ENCODE peak calls at places on chromosomes 12 and 14, in seven cellular contexts. G is breast epithelium, W is body of pancreas, I is A172, R is Right ventricle myocardium superior, V is putamen, C is tibial nerve. A is an unnamed sample.

GRCh38 chr14:42130809-42131208 is 524.1 kb downstream of the LRFN5 start:
- DNase-seq in I (no peak), V (no peak), G (no peak), C (no peak), W (no peak), R (no peak), A (no peak)

GRCh38 chr12:102960766-102961487 is 3.5 kb downstream of the ASCL1 start:
- DNase-seq in I (no peak), R (no peak), W (no peak), V (peak), G (no peak), C (no peak), A (no peak)

GRCh38 chr12:4118017-4118510 is 155.5 kb upstream of the CCND2 start:
- DNase-seq in C (peak), I (peak), W (no peak), R (peak), G (no peak), V (peak), A (no peak)

GRCh38 chr12:16482726-16483125 is 123.2 kb downstream of the LMO3 start:
- DNase-seq in W (no peak), I (no peak), R (no peak), G (no peak), C (no peak), V (no peak), A (no peak)

GRCh38 chr12:39442895-39443703 is at the start of gene KIF21A:
- DNase-seq in W (peak), R (peak), V (peak), C (peak), G (peak), I (peak), A (peak)

GRCh38 chr14:65173973-65174693 is 71.8 kb upstream of the MAX start:
- DNase-seq in V (no peak), C (no peak), R (no peak), G (no peak), W (no peak), I (no peak), A (no peak)

GRCh38 chr14:39469094-39469710 is 37.0 kb upstream of the FBXO33 start:
- DNase-seq in V (no peak), R (no peak), G (no peak), W (no peak), C (no peak), I (no peak), A (no peak)

GRCh38 chr12:58369576-58369975 is 428.2 kb downstream of the ATP23 start:
- DNase-seq in R (no peak), C (no peak), I (no peak), V (no peak), G (no peak), W (no peak), A (no peak)

GRCh38 chr12:25943940-25944339 is 14.5 kb upstream of the RASSF8 start:
- DNase-seq in R (no peak), I (no peak), G (no peak), W (no peak), C (no peak), V (no peak), A (no peak)

GRCh38 chr12:31928246-31929139 is 30.7 kb upstream of the RESF1 start:
- DNase-seq in C (no peak), G (no peak), I (no peak), W (no peak), R (no peak), V (no peak), A (no peak)

GRCh38 chr14:21617614-21618013 is 17.1 kb downstream of the OR10G2 start:
- DNase-seq in W (no peak), I (no peak), G (no peak), V (no peak), C (no peak), R (no peak), A (no peak)